ENCODE peak calls at places on chromosomes 16 and 17, in nine cellular contexts. K is Jurkat, Clone E6-1; I is activated gamma-delta T cell treated with anti-CD3 and anti-CD28 coated beads, Interleukin-2, amount 50 U/mL, for 16 hours; Z is cardiac fibroblast; B is naive thymus-derived CD4-positive, alpha-beta T cell; P is CD8-positive, alpha-beta memory T cell; C is lung microvascular endothelial cell; T is neural progenitor cell; X is H4. W is an unnamed sample.

GRCh38 chr16:68640972-68641371 is 4.1 kb upstream of the CDH3 start:
- DNase-seq in K (no peak), I (no peak), Z (peak), B (no peak), P (no peak), C (no peak), T (no peak), X (peak), W (no peak)

GRCh38 chr16:87698676-87699179 is 67.1 kb downstream of the KLHDC4 start:
- DNase-seq in K (no peak), I (no peak), Z (no peak), B (no peak), P (peak), C (no peak), T (no peak), X (no peak), W (no peak)

GRCh38 chr17:82687375-82687861 is 11.1 kb downstream of the RAB40B start:
- DNase-seq in K (no peak), I (no peak), Z (no peak), B (no peak), P (no peak), C (no peak), T (no peak), X (no peak), W (no peak)

GRCh38 chr17:60345233-60345632 is 46.7 kb downstream of the USP32 start:
- DNase-seq in K (no peak), I (no peak), Z (no peak), B (no peak), P (no peak), C (no peak), T (no peak), X (no peak), W (no peak)

GRCh38 chr16:66996324-66996982 is 8.1 kb downstream of the CES4A start:
- DNase-seq in K (no peak), I (no peak), Z (peak), B (no peak), P (no peak), C (peak), T (no peak), X (no peak), W (no peak)

GRCh38 chr17:58094118-58094517 is 10.9 kb downstream of the DYNLL2 start:
- DNase-seq in K (no peak), I (no peak), Z (no peak), B (no peak), P (no peak), C (no peak), T (no peak), X (no peak), W (no peak)

GRCh38 chr16:86578499-86579267 is at the start of gene FOXL1:
- DNase-seq in K (no peak), I (no peak), Z (peak), B (no peak), P (no peak), C (no peak), T (peak), X (no peak), W (no peak)

GRCh38 chr17:65117384-65118035 is 19.7 kb upstream of the RGS9 start:
- DNase-seq in K (no peak), I (no peak), Z (no peak), B (no peak), P (no peak), C (no peak), T (no peak), X (no peak), W (no peak)

GRCh38 chr17:32636593-32637218 is 149.9 kb downstream of the CDK5R1 start:
- DNase-seq in K (no peak), I (no peak), Z (no peak), B (no peak), P (no peak), C (no peak), T (no peak), X (no peak), W (no peak)

GRCh38 chr16:74224828-74225227 is 71.8 kb upstream of the PSMD7 start:
- DNase-seq in K (no peak), I (no peak), Z (peak), B (no peak), P (no peak), C (peak), T (no peak), X (no peak), W (no peak)

GRCh38 chr16:14015017-14015416 is 56.1 kb upstream of the MRTFB start:
- DNase-seq in K (no peak), I (no peak), Z (no peak), B (no peak), P (no peak), C (no peak), T (no peak), X (no peak), W (no peak)

GRCh38 chr16:71564377-71564967 is 12.4 kb downstream of the TAT start:
- DNase-seq in K (no peak), I (no peak), Z (peak), B (no peak), P (no peak), C (peak), T (peak), X (no peak), W (no peak)

GRCh38 chr17:9859781-9860180 is 34.1 kb downstream of the GLP2R start:
- DNase-seq in K (no peak), I (no peak), Z (no peak), B (no peak), P (no peak), C (no peak), T (no peak), X (no peak), W (no peak)

GRCh38 chr16:88761830-88762229 is 23.2 kb downstream of the PIEZO1 start:
- DNase-seq in K (no peak), I (no peak), Z (no peak), B (no peak), P (no peak), C (no peak), T (no peak), X (no peak), W (no peak)

GRCh38 chr17:33234930-33235685 is 58.0 kb downstream of the ASIC2 start:
- DNase-seq in K (no peak), I (no peak), Z (peak), B (no peak), P (no peak), C (peak), T (no peak), X (peak), W (no peak)

GRCh38 chr17:78401891-78402290 is 23.4 kb downstream of the PGS1 start:
- DNase-seq in K (no peak), I (no peak), Z (no peak), B (no peak), P (no peak), C (no peak), T (no peak), X (no peak), W (no peak)

GRCh38 chr17:31674305-31674704 is 184.7 kb downstream of the COPRS start:
- DNase-seq in K (no peak), I (no peak), Z (peak), B (no peak), P (no peak), C (peak), T (no peak), X (peak), W (no peak)

GRCh38 chr16:10180771-10181163 is 1.5 kb downstream of the GRIN2A start:
- DNase-seq in K (peak), I (no peak), Z (peak), B (no peak), P (no peak), C (peak), T (peak), X (no peak), W (no peak)

GRCh38 chr16:77790964-77791363 is 2.6 kb downstream of the VAT1L start:
- DNase-seq in K (no peak), I (no peak), Z (no peak), B (no peak), P (no peak), C (no peak), T (no peak), X (no peak), W (no peak)

GRCh38 chr16:50547944-50548658 is at the start of gene NKD1:
- DNase-seq in K (no peak), I (peak), Z (peak), B (peak), P (peak), C (peak), T (peak), X (no peak), W (peak)

GRCh38 chr16:1150511-1150982 is 2.4 kb upstream of the CACNA1H start:
- DNase-seq in K (peak), I (no peak), Z (peak), B (no peak), P (peak), C (no peak), T (no peak), X (peak), W (no peak)

W was measured in immature natural killer cell.